ENCODE peak calls at places on chromosomes 11 and 22, in four cellular contexts. O, Y, U and D are unnamed samples.

GRCh38 chr22:29197096-29197495 is 8.6 kb upstream of the EMID1 start:
- DNase-seq in U (no peak), Y (no peak), O (no peak), D (no peak)

GRCh38 chr11:13663631-13664071 is 4.8 kb upstream of the FAR1 start:
- DNase-seq in Y (no peak), O (no peak), U (peak), D (no peak)

GRCh38 chr11:109040303-109040702 is 375.4 kb downstream of the DDX10 start:
- DNase-seq in U (no peak), O (no peak), Y (no peak), D (peak)

GRCh38 chr11:46972821-46973220 is 36.3 kb downstream of the CSTPP1 start:
- DNase-seq in O (no peak), Y (peak), U (no peak), D (no peak)

GRCh38 chr11:11740081-11740702 is 101.6 kb upstream of the USP47 start:
- DNase-seq in O (no peak), U (no peak), Y (no peak), D (no peak)

GRCh38 chr11:62253999-62254542 is 12.0 kb downstream of the SCGB1D2 start:
- DNase-seq in U (no peak), O (no peak), Y (no peak), D (no peak)

GRCh38 chr11:26017903-26018750 is 313.8 kb upstream of the ANO3 start:
- DNase-seq in U (no peak), Y (no peak), O (no peak), D (no peak)

GRCh38 chr11:132649277-132649676 is 883.0 kb downstream of the OPCML start:
- DNase-seq in O (no peak), Y (no peak), U (no peak), D (no peak)

GRCh38 chr11:12864316-12865156 is 144.6 kb upstream of the RASSF10 start:
- DNase-seq in O (no peak), U (peak), Y (no peak), D (peak)

GRCh38 chr22:22720201-22720723 is 75.8 kb downstream of the GGTLC2 start:
- DNase-seq in U (peak), O (no peak), Y (peak), D (peak)

GRCh38 chr22:17407643-17408042 is 38.4 kb downstream of the CECR2 start:
- DNase-seq in O (no peak), U (peak), Y (no peak), D (no peak)

GRCh38 chr11:2224254-2224653 is 46.1 kb downstream of the ASCL2 start:
- DNase-seq in U (no peak), O (no peak), Y (no peak), D (no peak)

GRCh38 chr11:126416542-126417090 is 61.1 kb downstream of the ST3GAL4 start:
- DNase-seq in Y (peak), O (peak), U (peak), D (peak)

GRCh38 chr11:68652683-68653156 is 31.6 kb upstream of the GAL start:
- DNase-seq in O (no peak), Y (no peak), U (no peak), D (no peak)

GRCh38 chr11:126583101-126583500 is 227.6 kb downstream of the ST3GAL4 start:
- DNase-seq in O (no peak), Y (no peak), U (no peak), D (no peak)

GRCh38 chr11:121366970-121367369 is 74.4 kb downstream of the SC5D start:
- DNase-seq in U (no peak), Y (no peak), O (no peak), D (no peak)

GRCh38 chr11:57116654-57117053 is 65.1 kb upstream of the LRRC55 start:
- DNase-seq in U (peak), Y (peak), O (no peak), D (peak)

GRCh38 chr22:28021998-28022660 is 103.1 kb upstream of the PITPNB start:
- DNase-seq in U (no peak), Y (no peak), O (no peak), D (no peak)

GRCh38 chr11:36240178-36240577 is 49.0 kb downstream of the COMMD9 start:
- DNase-seq in O (no peak), U (peak), Y (no peak), D (no peak)

GRCh38 chr11:122871302-122871701 is 11.3 kb upstream of the JHY start:
- DNase-seq in O (no peak), U (no peak), Y (no peak), D (no peak)

GRCh38 chr22:49966716-49967332 is 6.3 kb downstream of the PIM3 start:
- DNase-seq in Y (no peak), U (peak), O (peak), D (no peak)

GRCh38 chr22:28435271-28435825 is 244.3 kb downstream of the TTC28 start:
- DNase-seq in Y (peak), U (no peak), O (no peak), D (no peak)

GRCh38 chr11:41050791-41051190 is 408.7 kb downstream of the LRRC4C start:
- DNase-seq in U (no peak), Y (no peak), O (no peak), D (no peak)

GRCh38 chr11:2987881-2988280 is 4.2 kb downstream of the NAP1L4 start:
- DNase-seq in Y (peak), O (no peak), U (no peak), D (peak)

GRCh38 chr11:3139481-3140290 is 25.4 kb downstream of the OSBPL5 start:
- DNase-seq in Y (no peak), O (no peak), U (no peak), D (no peak)

GRCh38 chr11:75246006-75246672 is 5.6 kb downstream of the TPBGL start:
- DNase-seq in U (no peak), O (peak), Y (no peak), D (no peak)

GRCh38 chr22:24433868-24434471 is 6.6 kb downstream of the ADORA2A start:
- DNase-seq in O (no peak), U (no peak), Y (no peak), D (peak)

GRCh38 chr22:24435861-24436351 is 8.5 kb downstream of the ADORA2A start:
- DNase-seq in O (peak), U (no peak), Y (no peak), D (no peak)

GRCh38 chr22:24434472-24435322 is 7.3 kb downstream of the ADORA2A start:
- DNase-seq in U (peak), O (no peak), Y (peak), D (peak)

GRCh38 chr22:24436553-24436952 is 9.2 kb downstream of the ADORA2A start:
- DNase-seq in U (no peak), Y (no peak), O (peak), D (no peak)

GRCh38 chr22:24435323-24435645 is 7.9 kb downstream of the ADORA2A start:
- DNase-seq in Y (no peak), U (no peak), O (no peak), D (no peak)
- H3K4me3 ChIP-seq in Y (no peak), U (no peak), O (no peak), D (peak)

GRCh38 chr11:117144477-117145392 is 648 bp downstream of the PAFAH1B2 start:
- DNase-seq in Y (peak), O (no peak), U (peak), D (peak)

GRCh38 chr11:117143390-117143789 is 697 bp upstream of the PAFAH1B2 start:
- DNase-seq in O (peak), Y (peak), U (peak), D (peak)

GRCh38 chr11:117143871-117144476 is at the start of gene PAFAH1B2:
- DNase-seq in O (peak), Y (peak), U (peak), D (peak)

GRCh38 chr11:117145393-117145761 is 1.3 kb downstream of the PAFAH1B2 start:
- DNase-seq in Y (no peak), O (no peak), U (peak), D (peak)

GRCh38 chr11:117146521-117146920 is 2.4 kb downstream of the PAFAH1B2 start:
- DNase-seq in Y (no peak), O (no peak), U (peak), D (no peak)
- H3K4me3 ChIP-seq in Y (no peak), O (no peak), U (no peak), D (no peak)

GRCh38 chr22:42342426-42343135 is 72.1 kb upstream of the TCF20 start:
- DNase-seq in Y (no peak), U (no peak), O (no peak), D (no peak)
- H3K4me3 ChIP-seq in Y (no peak), U (peak), O (peak), D (no peak)

GRCh38 chr11:7605544-7605943 is 67.8 kb downstream of the CYB5R2 start:
- DNase-seq in Y (peak), U (peak), O (no peak), D (no peak)
- H3K4me3 ChIP-seq in Y (no peak), U (no peak), O (no peak), D (no peak)

DNA sequence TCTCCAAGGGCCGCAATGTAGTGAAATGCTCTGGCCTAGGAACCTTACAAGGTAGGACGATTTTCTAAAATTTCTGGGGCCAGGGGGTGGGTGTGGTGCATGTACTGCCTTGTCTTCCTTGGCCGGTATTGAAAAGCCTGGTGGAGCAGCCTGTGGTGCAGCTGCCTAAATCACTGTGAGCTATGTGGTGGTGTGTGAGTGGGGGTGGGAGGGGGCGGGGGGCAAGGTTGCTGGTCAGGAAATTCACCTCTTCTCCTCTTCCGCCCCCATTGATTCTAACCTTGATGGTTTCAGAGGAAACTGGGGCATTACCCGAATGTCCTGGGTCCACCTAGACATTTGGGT is 137.2 kb downstream of the DBX1 start:
- DNase-seq in Y (no peak), U (no peak), O (no peak), D (no peak)
- H3K4me3 ChIP-seq in Y (no peak), U (peak), O (peak), D (no peak)

GRCh38 chr11:15936011-15936410 is 420.3 kb downstream of the SOX6 start:
- DNase-seq in O (no peak), Y (no peak), U (no peak), D (no peak)

GRCh38 chr11:15933896-15934625 is 422.3 kb downstream of the SOX6 start:
- DNase-seq in U (peak), O (no peak), Y (peak), D (no peak)

GRCh38 chr11:15932417-15932816 is 423.9 kb downstream of the SOX6 start:
- DNase-seq in O (no peak), U (no peak), Y (no peak), D (no peak)

GRCh38 chr11:15937601-15938361 is 418.6 kb downstream of the SOX6 start:
- DNase-seq in O (no peak), U (no peak), Y (no peak), D (no peak)

GRCh38 chr11:15935370-15935769 is 421.0 kb downstream of the SOX6 start:
- DNase-seq in Y (no peak), O (no peak), U (no peak), D (no peak)
- H3K4me3 ChIP-seq in Y (no peak), O (no peak), U (no peak), D (no peak)